ENCODE peak calls at places on chromosomes 2 and 18, in six cellular contexts. E is foreskin fibroblast; K is upper lobe of left lung; B is thyroid gland; I is CD8-positive, alpha-beta T cell; L is PC-3. W is an unnamed sample.

GRCh38 chr2:218405365-218406208 is 5.9 kb downstream of the CTDSP1 start:
- DNase-seq in E (peak), K (peak), B (no peak), I (no peak), L (no peak), W (no peak)

GRCh38 chr18:26386002-26386401 is 159.8 kb downstream of the TAF4B start:
- DNase-seq in E (peak), K (no peak), B (no peak), I (no peak), L (peak), W (peak)

GRCh38 chr2:84894131-84894586 is 11.3 kb upstream of the TMSB10 start:
- DNase-seq in E (no peak), K (no peak), B (peak), I (no peak), L (peak), W (no peak)

GRCh38 chr2:201860541-201861154 is 54.3 kb downstream of the CDK15 start:
- DNase-seq in E (peak), K (peak), B (peak), I (no peak), L (peak), W (peak)

GRCh38 chr18:27952741-27953140 is 224.2 kb downstream of the CDH2 start:
- DNase-seq in E (no peak), K (no peak), B (no peak), I (no peak), L (no peak), W (peak)

GRCh38 chr2:58240595-58240937 is 559 bp downstream of the FANCL start:
- DNase-seq in E (no peak), K (no peak), B (no peak), I (no peak), L (peak), W (peak)

GRCh38 chr2:177772529-177772928 is 300.0 kb downstream of the PDE11A start:
- DNase-seq in E (peak), K (no peak), B (no peak), I (no peak), L (peak), W (peak)

GRCh38 chr2:20326163-20326780 is 24.4 kb downstream of the PUM2 start:
- DNase-seq in E (peak), K (peak), B (peak), I (peak), L (peak), W (peak)

GRCh38 chr2:114119846-114120348 is 230.0 kb downstream of the ACTR3 start:
- DNase-seq in E (no peak), K (no peak), B (no peak), I (no peak), L (no peak), W (no peak)

GRCh38 chr2:10331702-10332401 is 29.1 kb downstream of the HPCAL1 start:
- DNase-seq in E (no peak), K (peak), B (no peak), I (peak), L (no peak), W (no peak)

GRCh38 chr18:59052965-59053960 is 86.4 kb upstream of the SEC11C start:
- DNase-seq in E (no peak), K (no peak), B (peak), I (no peak), L (peak), W (no peak)

GRCh38 chr2:179355881-179356280 is 91.2 kb upstream of the SESTD1 start:
- DNase-seq in E (no peak), K (no peak), B (no peak), I (no peak), L (no peak), W (peak)

GRCh38 chr2:23425338-23425871 is 40.4 kb downstream of the KLHL29 start:
- DNase-seq in E (no peak), K (no peak), B (no peak), I (no peak), L (no peak), W (no peak)

GRCh38 chr2:66569321-66569851 is 134.5 kb downstream of the MEIS1 start:
- DNase-seq in E (peak), K (no peak), B (no peak), I (no peak), L (no peak), W (peak)

GRCh38 chr2:177325554-177325953 is 61.0 kb upstream of the NFE2L2 start:
- DNase-seq in E (peak), K (no peak), B (no peak), I (no peak), L (no peak), W (no peak)

GRCh38 chr18:28478531-28478930 is 301.6 kb upstream of the CDH2 start:
- DNase-seq in E (no peak), K (no peak), B (no peak), I (no peak), L (no peak), W (no peak)

GRCh38 chr2:241228860-241229516 is 40.5 kb downstream of the ANO7 start:
- DNase-seq in E (no peak), K (no peak), B (no peak), I (no peak), L (no peak), W (no peak)

GRCh38 chr2:241228081-241228859 is 39.8 kb downstream of the ANO7 start:
- DNase-seq in E (no peak), K (no peak), B (no peak), I (no peak), L (no peak), W (peak)

GRCh38 chr2:241230435-241230834 is 42.0 kb downstream of the ANO7 start:
- DNase-seq in E (no peak), K (no peak), B (peak), I (no peak), L (no peak), W (no peak)

GRCh38 chr2:241227635-241227993 is 39.1 kb downstream of the ANO7 start:
- DNase-seq in E (no peak), K (no peak), B (no peak), I (no peak), L (no peak), W (no peak)

GRCh38 chr2:241229563-241230401 is 41.3 kb downstream of the ANO7 start:
- DNase-seq in E (no peak), K (no peak), B (no peak), I (no peak), L (no peak), W (no peak)
- TF ChIP-seq CTCF in E (no peak), K (no peak), B (no peak), I (no peak), L (no peak), W (no peak)

GRCh38 chr2:196101325-196101981 is 32.8 kb upstream of the DNAH7 start:
- DNase-seq in E (peak), K (no peak), B (no peak), I (no peak), L (no peak), W (peak)

GRCh38 chr2:196103626-196104025 is 35.0 kb upstream of the DNAH7 start:
- DNase-seq in E (no peak), K (no peak), B (no peak), I (no peak), L (no peak), W (no peak)

GRCh38 chr2:196096264-196096663 is 27.6 kb upstream of the DNAH7 start:
- DNase-seq in E (no peak), K (no peak), B (no peak), I (no peak), L (no peak), W (no peak)

GRCh38 chr2:196096982-196097745 is 28.5 kb upstream of the DNAH7 start:
- DNase-seq in E (no peak), K (no peak), B (no peak), I (no peak), L (no peak), W (no peak)

GRCh38 chr2:196097864-196098660 is 29.4 kb upstream of the DNAH7 start:
- DNase-seq in E (no peak), K (no peak), B (no peak), I (no peak), L (no peak), W (no peak)
- H3K4me3 ChIP-seq in E (no peak), K (no peak), B (no peak), I (no peak), L (no peak), W (no peak)

GRCh38 chr2:115389898-115390297 is 947.5 kb downstream of the DPP10 start:
- DNase-seq in E (no peak), K (no peak), B (no peak), I (no peak), L (no peak), W (no peak)
- TF ChIP-seq CTCF in E (no peak), K (no peak), B (no peak), I (no peak), L (no peak), W (no peak)

GRCh38 chr18:72692086-72692485 is 147.9 kb upstream of the CBLN2 start:
- DNase-seq in E (no peak), K (peak), B (peak), I (no peak), L (no peak), W (no peak)

GRCh38 chr18:72692595-72692994 is 148.5 kb upstream of the CBLN2 start:
- DNase-seq in E (no peak), K (no peak), B (no peak), I (no peak), L (no peak), W (no peak)

GRCh38 chr18:72700961-72701710 is 157.0 kb upstream of the CBLN2 start:
- DNase-seq in E (peak), K (no peak), B (no peak), I (no peak), L (peak), W (peak)

GRCh38 chr18:72697706-72698105 is 153.6 kb upstream of the CBLN2 start:
- DNase-seq in E (no peak), K (no peak), B (no peak), I (no peak), L (no peak), W (no peak)
- H3K4me3 ChIP-seq in E (no peak), K (no peak), B (no peak), I (no peak), L (no peak), W (no peak)

GRCh38 chr2:98650998-98651397 is 42.6 kb downstream of the UNC50 start:
- DNase-seq in E (no peak), K (no peak), B (no peak), I (no peak), L (no peak), W (no peak)

GRCh38 chr2:98658816-98659486 is 50.6 kb downstream of the UNC50 start:
- DNase-seq in E (no peak), K (no peak), B (no peak), I (no peak), L (no peak), W (no peak)

GRCh38 chr2:98654702-98655488 is 46.5 kb downstream of the UNC50 start:
- DNase-seq in E (no peak), K (peak), B (no peak), I (peak), L (no peak), W (no peak)

GRCh38 chr2:98656800-98657199 is 48.4 kb downstream of the UNC50 start:
- DNase-seq in E (no peak), K (peak), B (no peak), I (peak), L (no peak), W (no peak)
- TF ChIP-seq CTCF in E (no peak), K (no peak), B (no peak), I (no peak), L (no peak), W (no peak)

DNA sequence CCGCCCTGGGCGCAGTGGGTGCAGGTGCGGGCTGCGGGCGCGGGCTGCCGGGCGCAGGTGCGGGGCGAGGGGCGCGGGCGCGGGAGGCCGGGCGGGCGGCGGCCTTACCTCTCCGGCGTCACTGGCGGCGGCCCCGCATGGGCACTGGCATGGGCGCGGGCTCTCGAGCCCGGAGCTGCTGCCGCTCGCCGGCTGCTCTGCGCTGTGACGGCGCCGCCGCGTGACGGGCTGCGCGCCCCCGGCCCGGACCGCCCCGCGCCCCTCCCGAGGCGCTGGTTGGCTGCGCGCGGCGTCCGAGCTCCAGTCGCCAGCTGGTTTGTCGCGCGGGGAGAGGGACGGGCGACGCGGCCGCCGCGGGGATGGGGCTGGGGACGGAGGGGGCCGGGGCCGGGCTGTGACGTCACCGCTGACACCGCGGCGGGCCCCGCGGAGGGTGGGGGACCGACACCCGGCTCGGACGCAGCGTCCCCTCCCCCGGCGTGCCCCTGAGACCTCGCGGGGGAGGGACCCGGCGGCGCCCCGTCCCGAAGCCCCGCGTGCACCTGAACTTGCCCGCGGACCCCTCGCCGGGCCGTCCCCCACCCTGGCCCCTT is at the start of gene KIF1A:
- DNase-seq in E (no peak), K (no peak), B (no peak), I (no peak), L (no peak), W (no peak)
- H3K4me3 ChIP-seq in E (no peak), K (no peak), B (no peak), I (peak), L (no peak), W (no peak)

W was measured in fibroblast of mammary gland.